ENCODE peak calls at places on chromosomes 7 and 10, in four cellular contexts. One of them, this sample, is unnamed.

GRCh38 chr10:86711957-86712708 is 43.8 kb downstream of the LDB3 start:
- DNase-seq in endothelial cell of umbilical vein: no peak
- DNase-seq in A549: peak; percentile 76
- DNase-seq in GM12878: peak; percentile 43
- DNase-seq in this sample: peak; percentile 68

GRCh38 chr7:70356324-70356797 is 758.1 kb downstream of the AUTS2 start:
- DNase-seq in endothelial cell of umbilical vein: no peak
- DNase-seq in GM12878: no peak
- DNase-seq in A549: no peak
- DNase-seq in this sample: no peak

GRCh38 chr10:17287151-17287550 is 59.1 kb downstream of the VIM start:
- DNase-seq in A549: no peak
- DNase-seq in GM12878: no peak
- DNase-seq in endothelial cell of umbilical vein: no peak
- DNase-seq in this sample: no peak

GRCh38 chr10:126252884-126253612 is 135.2 kb downstream of the ADAM12 start:
- DNase-seq in A549: peak; percentile 19
- DNase-seq in GM12878: no peak
- DNase-seq in endothelial cell of umbilical vein: peak; percentile 7
- DNase-seq in this sample: no peak

GRCh38 chr10:94088926-94089381 is 95.2 kb downstream of the PLCE1 start:
- DNase-seq in GM12878: no peak
- DNase-seq in endothelial cell of umbilical vein: no peak
- DNase-seq in A549: no peak
- DNase-seq in this sample: no peak

GRCh38 chr7:69633122-69633892 is 35.0 kb downstream of the AUTS2 start:
- DNase-seq in endothelial cell of umbilical vein: no peak
- DNase-seq in A549: no peak
- DNase-seq in GM12878: no peak
- DNase-seq in this sample: no peak

GRCh38 chr7:1922870-1923236 is 252.8 kb downstream of the ELFN1 start:
- DNase-seq in GM12878: no peak
- DNase-seq in endothelial cell of umbilical vein: no peak
- DNase-seq in A549: no peak
- DNase-seq in this sample: peak; percentile 77

GRCh38 chr10:86655173-86655540 is 810 bp downstream of the OPN4 start:
- DNase-seq in A549: no peak
- DNase-seq in endothelial cell of umbilical vein: no peak
- DNase-seq in GM12878: no peak
- DNase-seq in this sample: no peak

GRCh38 chr10:55627526-55628170 is 733.4 kb downstream of the ZWINT start:
- DNase-seq in GM12878: no peak
- DNase-seq in endothelial cell of umbilical vein: no peak
- DNase-seq in A549: no peak
- DNase-seq in this sample: no peak

GRCh38 chr10:88490216-88490980 is 92.7 kb downstream of the RNLS start:
- DNase-seq in GM12878: no peak
- DNase-seq in endothelial cell of umbilical vein: no peak
- DNase-seq in A549: no peak
- DNase-seq in this sample: peak; percentile 80

GRCh38 chr10:59454289-59454919 is 92.1 kb upstream of the FAM13C start:
- DNase-seq in endothelial cell of umbilical vein: no peak
- DNase-seq in A549: no peak
- DNase-seq in GM12878: no peak
- DNase-seq in this sample: no peak

GRCh38 chr7:151844080-151844827 is 32.7 kb downstream of the PRKAG2 start:
- DNase-seq in GM12878: no peak
- DNase-seq in endothelial cell of umbilical vein: no peak
- DNase-seq in A549: peak; percentile 80
- DNase-seq in this sample: peak; percentile 38

GRCh38 chr7:47796347-47796746 is 151.9 kb downstream of the PKD1L1 start:
- DNase-seq in A549: no peak
- DNase-seq in endothelial cell of umbilical vein: no peak
- DNase-seq in GM12878: no peak
- DNase-seq in this sample: no peak

GRCh38 chr7:40937879-40938278 is 765.0 kb downstream of the INHBA start:
- DNase-seq in A549: no peak
- DNase-seq in GM12878: no peak
- DNase-seq in endothelial cell of umbilical vein: no peak
- DNase-seq in this sample: no peak

GRCh38 chr7:100895956-100896742 is 461 bp upstream of the ACHE start:
- DNase-seq in GM12878: no peak
- DNase-seq in A549: no peak
- DNase-seq in endothelial cell of umbilical vein: no peak
- DNase-seq in this sample: peak; percentile 59

GRCh38 chr7:118755067-118755625 is 530.6 kb downstream of the ANKRD7 start:
- DNase-seq in endothelial cell of umbilical vein: no peak
- DNase-seq in GM12878: no peak
- DNase-seq in A549: no peak
- DNase-seq in this sample: no peak

GRCh38 chr10:69721690-69722310 is 79.9 kb upstream of the COL13A1 start:
- DNase-seq in GM12878: no peak
- DNase-seq in endothelial cell of umbilical vein: peak; percentile 34
- DNase-seq in A549: no peak
- DNase-seq in this sample: no peak

GRCh38 chr7:114930107-114930521 is 8.2 kb downstream of the MDFIC start:
- DNase-seq in GM12878: no peak
- DNase-seq in endothelial cell of umbilical vein: no peak
- DNase-seq in A549: no peak
- DNase-seq in this sample: no peak

GRCh38 chr10:21304608-21305007 is 220.9 kb downstream of the SKIDA1 start:
- DNase-seq in A549: no peak
- DNase-seq in GM12878: no peak
- DNase-seq in endothelial cell of umbilical vein: no peak
- DNase-seq in this sample: no peak

GRCh38 chr7:54245046-54245445 is 297.1 kb upstream of the VSTM2A start:
- DNase-seq in endothelial cell of umbilical vein: no peak
- DNase-seq in GM12878: no peak
- DNase-seq in A549: no peak
- DNase-seq in this sample: no peak
- H3K4me3 ChIP-seq in endothelial cell of umbilical vein: no peak overlapping the region
- H3K4me3 ChIP-seq in GM12878: no peak overlapping the region
- H3K4me3 ChIP-seq in A549: no peak overlapping the region
- H3K4me3 ChIP-seq in this sample: no peak overlapping the region

DNA sequence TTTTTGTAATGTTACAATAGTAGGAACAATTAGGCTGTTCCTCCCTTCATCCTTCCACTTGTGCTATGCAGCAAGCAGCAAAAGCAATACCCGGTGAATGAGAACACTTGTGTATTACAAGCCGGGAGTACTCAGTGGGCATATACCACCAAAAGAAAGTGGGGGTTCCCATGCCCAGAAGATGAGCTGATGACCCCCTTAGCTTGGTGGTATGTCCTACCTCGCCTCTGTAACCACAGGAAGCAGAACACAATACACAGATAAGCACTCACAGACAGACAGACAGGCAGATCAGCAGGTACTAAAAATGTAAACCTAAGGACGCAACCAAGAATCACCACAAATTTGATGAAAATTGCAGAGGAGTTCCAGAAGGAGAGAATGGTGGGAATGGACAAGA is 15.5 kb upstream of the KIF20B start:
- DNase-seq in endothelial cell of umbilical vein: no peak
- DNase-seq in GM12878: no peak
- DNase-seq in A549: no peak
- DNase-seq in this sample: peak; percentile 32
- TF ChIP-seq MYC in endothelial cell of umbilical vein: no peak
- TF ChIP-seq MYC in GM12878: no peak
- TF ChIP-seq MYC in A549: no peak
- TF ChIP-seq MYC in this sample: no peak

GRCh38 chr10:14698487-14699170 is 76.1 kb downstream of the FAM107B start:
- DNase-seq in endothelial cell of umbilical vein: no peak
- DNase-seq in A549: no peak
- DNase-seq in GM12878: no peak
- DNase-seq in this sample: no peak
- TF ChIP-seq MAX in endothelial cell of umbilical vein: no peak
- TF ChIP-seq MAX in A549: no peak
- TF ChIP-seq MAX in GM12878: no peak
- TF ChIP-seq MAX in this sample: no peak

GRCh38 chr10:106308284-106308683 is 856.2 kb downstream of the SORCS1 start:
- DNase-seq in endothelial cell of umbilical vein: no peak
- DNase-seq in A549: no peak
- DNase-seq in GM12878: no peak
- DNase-seq in this sample: no peak
- H3K4me3 ChIP-seq in endothelial cell of umbilical vein: no peak overlapping the region
- H3K4me3 ChIP-seq in A549: no peak overlapping the region
- H3K4me3 ChIP-seq in GM12878: no peak overlapping the region
- H3K4me3 ChIP-seq in this sample: no peak overlapping the region

GRCh38 chr7:99864041-99864440 is 12.8 kb downstream of the OR2AE1 start:
- DNase-seq in A549: no peak
- DNase-seq in endothelial cell of umbilical vein: no peak
- DNase-seq in GM12878: no peak
- DNase-seq in this sample: no peak
- TF ChIP-seq MYC in A549: no peak
- TF ChIP-seq MYC in endothelial cell of umbilical vein: no peak
- TF ChIP-seq MYC in GM12878: no peak
- TF ChIP-seq MYC in this sample: no peak

GRCh38 chr10:104922810-104923209 is 281.7 kb downstream of the SORCS3 start:
- DNase-seq in A549: no peak
- DNase-seq in GM12878: peak; percentile 23
- DNase-seq in endothelial cell of umbilical vein: no peak
- DNase-seq in this sample: no peak

GRCh38 chr10:104923501-104923900 is 282.4 kb downstream of the SORCS3 start:
- DNase-seq in GM12878: no peak
- DNase-seq in A549: no peak
- DNase-seq in endothelial cell of umbilical vein: no peak
- DNase-seq in this sample: no peak

GRCh38 chr10:104928733-104929132 is 287.6 kb downstream of the SORCS3 start:
- DNase-seq in endothelial cell of umbilical vein: no peak
- DNase-seq in GM12878: no peak
- DNase-seq in A549: no peak
- DNase-seq in this sample: no peak

GRCh38 chr10:104924101-104924795 is 283.2 kb downstream of the SORCS3 start:
- DNase-seq in A549: no peak
- DNase-seq in endothelial cell of umbilical vein: no peak
- DNase-seq in GM12878: no peak
- DNase-seq in this sample: no peak

GRCh38 chr10:104925232-104925851 is 284.3 kb downstream of the SORCS3 start:
- DNase-seq in GM12878: no peak
- DNase-seq in A549: peak; percentile 7
- DNase-seq in endothelial cell of umbilical vein: no peak
- DNase-seq in this sample: peak; percentile 56
- TF ChIP-seq MAX in GM12878: no peak
- TF ChIP-seq MAX in A549: no peak
- TF ChIP-seq MAX in endothelial cell of umbilical vein: no peak
- TF ChIP-seq MAX in this sample: no peak

DNA sequence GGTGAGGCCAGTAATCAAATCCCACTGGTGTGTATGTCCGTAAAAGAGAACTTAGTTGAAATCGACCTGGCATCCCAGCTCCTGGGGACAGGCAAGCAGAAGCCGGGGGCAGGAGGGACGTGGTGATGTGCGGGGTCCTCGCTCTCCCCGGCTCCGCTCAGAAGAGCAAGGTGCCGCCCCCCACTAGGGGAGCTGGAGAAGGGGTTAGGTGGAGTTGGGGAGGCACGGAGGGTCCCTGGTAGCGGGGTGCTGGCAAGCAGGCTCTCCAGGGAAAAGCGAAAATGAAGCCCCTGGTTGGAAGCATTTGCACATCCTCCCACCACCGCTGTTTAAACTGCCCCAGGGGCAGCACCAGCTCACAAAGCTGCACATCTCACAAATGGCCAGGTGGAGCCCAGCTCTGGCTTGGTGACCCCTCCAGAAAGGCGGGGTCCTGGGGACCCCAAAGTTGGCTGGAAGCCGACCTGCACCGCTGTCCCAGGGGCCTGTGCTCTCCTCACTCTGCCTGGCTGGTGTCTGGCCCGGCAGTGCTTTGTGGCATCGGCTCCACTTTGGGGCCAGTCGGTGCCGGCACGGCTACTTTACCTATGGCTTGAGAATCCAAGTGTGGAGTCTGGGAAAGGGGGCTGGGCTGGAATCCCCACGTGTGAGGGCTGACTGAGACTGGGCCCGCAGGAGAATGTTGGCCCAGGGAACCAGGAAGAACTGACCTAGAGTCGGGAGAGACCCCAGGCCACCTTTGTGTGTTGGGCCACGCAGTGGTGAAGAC is 2.9 kb upstream of the CFAP46 start:
- DNase-seq in endothelial cell of umbilical vein: no peak
- DNase-seq in GM12878: no peak
- DNase-seq in A549: no peak
- DNase-seq in this sample: no peak
- H3K4me3 ChIP-seq in endothelial cell of umbilical vein: no peak overlapping the region
- H3K4me3 ChIP-seq in GM12878: no peak overlapping the region
- H3K4me3 ChIP-seq in A549: no peak overlapping the region
- H3K4me3 ChIP-seq in this sample: no peak overlapping the region

GRCh38 chr7:21642422-21642821 is 99.6 kb downstream of the DNAH11 start:
- DNase-seq in endothelial cell of umbilical vein: no peak
- DNase-seq in A549: no peak
- DNase-seq in GM12878: no peak
- DNase-seq in this sample: no peak

GRCh38 chr7:21639206-21639868 is 96.5 kb downstream of the DNAH11 start:
- DNase-seq in A549: no peak
- DNase-seq in endothelial cell of umbilical vein: no peak
- DNase-seq in GM12878: no peak
- DNase-seq in this sample: no peak

GRCh38 chr7:21641546-21641945 is 98.7 kb downstream of the DNAH11 start:
- DNase-seq in endothelial cell of umbilical vein: no peak
- DNase-seq in GM12878: no peak
- DNase-seq in A549: no peak
- DNase-seq in this sample: no peak

GRCh38 chr7:21636694-21637093 is 93.9 kb downstream of the DNAH11 start:
- DNase-seq in GM12878: no peak
- DNase-seq in A549: no peak
- DNase-seq in endothelial cell of umbilical vein: no peak
- DNase-seq in this sample: no peak

GRCh38 chr7:21640150-21640549 is 97.3 kb downstream of the DNAH11 start:
- DNase-seq in GM12878: no peak
- DNase-seq in A549: no peak
- DNase-seq in endothelial cell of umbilical vein: no peak
- DNase-seq in this sample: no peak
- TF ChIP-seq MYC in GM12878: no peak
- TF ChIP-seq MYC in A549: no peak
- TF ChIP-seq MYC in endothelial cell of umbilical vein: no peak
- TF ChIP-seq MYC in this sample: no peak